ENCODE peak calls at places on chromosome 21, in ten cellular contexts. V, X, B, P, N, I, G, H, D and U are unnamed samples.

GRCh38 chr21:36699026-36699545 is at the start of gene SIM2:
- DNase-seq in V (peak; percentile 26), X (no peak), B (no peak), P (no peak), N (peak; percentile 13), I (no peak), G (peak; percentile 25), H (no peak), D (no peak), U (no peak)

GRCh38 chr21:31908106-31909031 is 35.5 kb downstream of the HUNK start:
- DNase-seq in V (no peak), X (no peak), B (no peak), P (no peak), N (peak; percentile 16), I (no peak), G (no peak), H (peak; percentile 67), D (no peak), U (no peak)

GRCh38 chr21:29232601-29233541 is 65.9 kb upstream of the BACH1 start:
- DNase-seq in V (peak; percentile 45), X (peak; percentile 63), B (no peak), P (peak; percentile 73), N (peak; percentile 73), I (no peak), G (no peak), H (no peak), D (no peak), U (no peak)

GRCh38 chr21:31660134-31660565 is 657 bp downstream of the SOD1 start:
- DNase-seq in V (peak; percentile 25), X (no peak), B (no peak), P (peak; percentile 22), N (peak; percentile 4), I (peak; percentile 69), G (peak; percentile 34), H (peak; percentile 48), D (no peak), U (no peak)

GRCh38 chr21:35020902-35021301 is 28.2 kb downstream of the RUNX1 start:
- DNase-seq in V (no peak), X (no peak), B (no peak), P (no peak), N (peak; percentile 31), I (no peak), G (no peak), H (no peak), D (no peak), U (no peak)

GRCh38 chr21:18335651-18336050 is 67.9 kb downstream of the TMPRSS15 start:
- DNase-seq in V (no peak), X (no peak), B (no peak), P (no peak), N (no peak), I (no peak), G (no peak), H (no peak), D (no peak), U (no peak)

GRCh38 chr21:35658242-35658641 is 402.1 kb downstream of the SETD4 start:
- DNase-seq in V (peak; percentile 63), X (peak; percentile 70), B (no peak), P (peak; percentile 91), N (no peak), I (no peak), G (no peak), H (no peak), D (peak; percentile 8), U (no peak)

GRCh38 chr21:35508389-35508888 is 459.3 kb upstream of the RUNX1 start:
- DNase-seq in V (peak; percentile 91), X (peak; percentile 76), B (no peak), P (peak; percentile 94), N (peak; percentile 47), I (no peak), G (peak; percentile 23), H (peak; percentile 54), D (peak; percentile 53), U (no peak)

GRCh38 chr21:41316641-41317392 is at the start of gene FAM3B:
- DNase-seq in V (no peak), X (no peak), B (no peak), P (no peak), N (no peak), I (peak; percentile 64), G (no peak), H (no peak), D (no peak), U (no peak)

GRCh38 chr21:45074048-45074817 is at the start of gene ADARB1:
- DNase-seq in V (peak; percentile 50), X (peak; percentile 44), B (no peak), P (peak; percentile 61), N (peak; percentile 45), I (peak; percentile 78), G (peak; percentile 61), H (peak; percentile 55), D (peak; percentile 72), U (no peak)

GRCh38 chr21:33327792-33328433 is 3.1 kb downstream of the IFNAR1 start:
- DNase-seq in V (no peak), X (no peak), B (no peak), P (no peak), N (no peak), I (no peak), G (no peak), H (no peak), D (no peak), U (no peak)

GRCh38 chr21:41962425-41962966 is 8.7 kb upstream of the C2CD2 start:
- DNase-seq in V (no peak), X (no peak), B (no peak), P (no peak), N (no peak), I (no peak), G (no peak), H (no peak), D (no peak), U (no peak)

GRCh38 chr21:42536601-42537000 is 22.9 kb downstream of the SLC37A1 start:
- DNase-seq in V (no peak), X (no peak), B (no peak), P (no peak), N (no peak), I (no peak), G (no peak), H (no peak), D (no peak), U (no peak)

GRCh38 chr21:21247441-21247840 is 249.2 kb downstream of the NCAM2 start:
- DNase-seq in V (no peak), X (no peak), B (no peak), P (peak; percentile 25), N (peak; percentile 21), I (no peak), G (no peak), H (no peak), D (no peak), U (no peak)

GRCh38 chr21:38806153-38806941 is 618 bp downstream of the ETS2 start:
- DNase-seq in V (no peak), X (no peak), B (no peak), P (no peak), N (no peak), I (peak; percentile 70), G (peak; percentile 40), H (peak; percentile 45), D (peak; percentile 49), U (no peak)
- TF ChIP-seq CTCF in V (no peak), X (peak; percentile 16), B (no peak), P (peak; percentile 21), N (peak; percentile 5), I (no peak), G (peak; percentile 51), H (no peak), D (peak; percentile 13), U (no peak)

DNA sequence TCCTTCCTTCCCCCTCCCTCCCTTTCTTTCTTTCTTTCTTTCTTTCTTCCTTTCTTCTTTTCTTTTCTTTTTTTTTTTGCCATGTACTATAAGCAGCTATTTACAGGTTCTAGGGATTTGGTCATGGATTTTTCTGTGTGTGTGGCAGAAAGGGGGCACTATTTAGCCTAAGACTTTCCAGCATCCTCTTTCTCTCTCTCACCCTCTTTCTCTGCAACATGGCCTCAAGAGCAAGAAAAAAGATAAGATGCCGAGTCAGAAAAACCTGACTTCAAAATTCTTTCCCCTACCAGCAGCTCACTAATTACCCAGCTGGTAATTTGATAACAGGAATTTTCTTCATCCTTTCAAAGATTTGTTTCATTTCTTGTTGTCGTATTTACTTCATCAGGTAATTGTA is 458.3 kb upstream of the ADAMTS5 start:
- DNase-seq in V (peak; percentile 28), X (no peak), B (no peak), P (peak; percentile 43), N (peak; percentile 10), I (no peak), G (no peak), H (no peak), D (no peak), U (no peak)
- TF ChIP-seq CTCF in V (peak; percentile 8), X (peak; percentile 27), B (peak; percentile 19), P (peak; percentile 32), N (peak; percentile 8), I (no peak), G (no peak), H (no peak), D (no peak), U (no peak)

GRCh38 chr21:26013964-26014363 is 156.6 kb downstream of the APP start:
- DNase-seq in V (no peak), X (no peak), B (no peak), P (peak; percentile 16), N (no peak), I (no peak), G (no peak), H (no peak), D (no peak), U (no peak)

GRCh38 chr21:26007911-26008579 is 162.5 kb downstream of the APP start:
- DNase-seq in V (no peak), X (no peak), B (no peak), P (peak; percentile 47), N (peak; percentile 40), I (no peak), G (no peak), H (no peak), D (no peak), U (no peak)

GRCh38 chr21:26005464-26005863 is 165.1 kb downstream of the APP start:
- DNase-seq in V (no peak), X (no peak), B (no peak), P (no peak), N (no peak), I (no peak), G (no peak), H (no peak), D (no peak), U (no peak)

DNA sequence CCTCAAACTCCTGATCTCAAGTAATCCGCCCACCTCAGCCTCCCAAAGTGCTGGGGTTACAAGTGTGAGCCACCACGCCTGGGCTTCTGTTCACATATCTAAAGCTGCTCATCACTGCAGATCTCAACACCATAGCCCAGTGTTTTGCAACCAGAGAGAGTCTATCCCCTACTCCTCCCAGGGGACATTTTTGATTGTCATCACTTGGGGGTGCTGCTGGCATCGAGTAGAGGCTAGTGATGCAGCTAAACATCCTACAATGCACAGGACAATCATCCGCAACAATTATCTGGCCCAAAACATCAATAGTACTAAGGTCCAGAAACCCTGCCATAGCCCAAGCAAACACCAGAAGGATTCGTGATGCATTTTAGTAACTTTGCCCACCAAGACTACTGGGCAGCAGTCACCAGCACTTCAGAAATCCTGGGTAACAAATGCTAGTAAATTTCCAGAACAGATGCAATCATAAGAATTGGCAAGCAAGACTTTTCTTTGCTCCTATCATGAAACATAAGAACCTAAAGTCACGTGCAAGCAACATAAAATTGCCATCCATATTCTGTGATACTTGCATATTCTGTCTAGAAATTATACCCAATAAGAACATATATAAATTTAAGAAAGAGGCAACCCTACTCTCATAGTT is 159.2 kb downstream of the APP start:
- DNase-seq in V (no peak), X (no peak), B (no peak), P (no peak), N (no peak), I (no peak), G (no peak), H (no peak), D (no peak), U (no peak)
- TF ChIP-seq CTCF in V (no peak), X (no peak), B (no peak), P (no peak), N (no peak), I (no peak), G (no peak), H (no peak), D (no peak), U (no peak)

GRCh38 chr21:24418671-24419070 is 1188.6 kb downstream of the MRPL39 start:
- DNase-seq in V (no peak), X (no peak), B (no peak), P (no peak), N (no peak), I (no peak), G (no peak), H (no peak), D (no peak), U (no peak)
- TF ChIP-seq CTCF in V (no peak), X (no peak), B (no peak), P (no peak), N (no peak), I (no peak), G (no peak), H (no peak), D (no peak), U (no peak)